ENCODE peak calls at places on chromosomes 11 and 22, in five cellular contexts. W is K562, B is H1, Z is HepG2, D is GM12878. S is an unnamed sample.

GRCh38 chr22:34105461-34106062 is 185.3 kb upstream of the LARGE1 start:
- DNase-seq in W (no peak), B (peak), Z (peak), D (no peak), S (no peak)

GRCh38 chr11:2791521-2792375 is 92.0 kb upstream of the KCNQ1OT1 start:
- DNase-seq in D (no peak), B (peak), Z (no peak), W (no peak), S (no peak)

GRCh38 chr11:128294685-128295079 is 292.7 kb downstream of the ETS1 start:
- DNase-seq in W (no peak), D (no peak), B (no peak), Z (no peak), S (no peak)

GRCh38 chr11:4826425-4826824 is 5.3 kb downstream of the OR51F2 start:
- DNase-seq in Z (no peak), B (no peak), D (no peak), W (no peak), S (no peak)

GRCh38 chr22:17190702-17191101 is 28.5 kb downstream of the ADA2 start:
- DNase-seq in W (no peak), Z (no peak), D (no peak), B (no peak), S (no peak)

GRCh38 chr22:42868751-42869251 is 11.7 kb upstream of the ARFGAP3 start:
- DNase-seq in W (no peak), Z (no peak), B (no peak), D (no peak), S (no peak)

GRCh38 chr11:113178671-113179070 is 135.7 kb upstream of the TTC12 start:
- DNase-seq in B (no peak), W (no peak), Z (no peak), D (no peak), S (no peak)

GRCh38 chr11:2932850-2933251 is 3.6 kb upstream of the PHLDA2 start:
- DNase-seq in B (no peak), D (no peak), W (no peak), Z (no peak), S (no peak)

GRCh38 chr22:44698531-44699421 is 3.2 kb upstream of the PRR5 start:
- DNase-seq in Z (no peak), W (no peak), B (peak), D (no peak), S (no peak)

GRCh38 chr22:40203568-40203967 is 25.8 kb downstream of the TNRC6B start:
- DNase-seq in D (no peak), Z (no peak), B (no peak), W (no peak), S (no peak)

GRCh38 chr11:86569109-86569508 is 103.3 kb downstream of the ME3 start:
- DNase-seq in D (no peak), W (no peak), Z (no peak), B (no peak), S (no peak)

GRCh38 chr11:34826384-34826726 is 89.8 kb downstream of the APIP start:
- DNase-seq in Z (no peak), W (no peak), D (no peak), B (no peak), S (no peak)

GRCh38 chr11:115745041-115745440 is 240.8 kb upstream of the CADM1 start:
- DNase-seq in W (no peak), B (no peak), Z (no peak), D (no peak), S (no peak)

GRCh38 chr22:20115691-20116375 is at the start of gene RANBP1:
- DNase-seq in W (peak), Z (no peak), B (no peak), D (no peak), S (no peak)

GRCh38 chr11:65275906-65276305 is 14.1 kb downstream of the POLA2 start:
- DNase-seq in B (no peak), Z (peak), W (no peak), D (no peak), S (no peak)

GRCh38 chr11:57873196-57873911 is 111.8 kb downstream of the CTNND1 start:
- DNase-seq in D (no peak), Z (no peak), B (no peak), W (no peak), S (no peak)

GRCh38 chr22:20420157-20420842 is 17.3 kb downstream of the SCARF2 start:
- DNase-seq in B (no peak), Z (no peak), D (no peak), W (no peak), S (no peak)

DNA sequence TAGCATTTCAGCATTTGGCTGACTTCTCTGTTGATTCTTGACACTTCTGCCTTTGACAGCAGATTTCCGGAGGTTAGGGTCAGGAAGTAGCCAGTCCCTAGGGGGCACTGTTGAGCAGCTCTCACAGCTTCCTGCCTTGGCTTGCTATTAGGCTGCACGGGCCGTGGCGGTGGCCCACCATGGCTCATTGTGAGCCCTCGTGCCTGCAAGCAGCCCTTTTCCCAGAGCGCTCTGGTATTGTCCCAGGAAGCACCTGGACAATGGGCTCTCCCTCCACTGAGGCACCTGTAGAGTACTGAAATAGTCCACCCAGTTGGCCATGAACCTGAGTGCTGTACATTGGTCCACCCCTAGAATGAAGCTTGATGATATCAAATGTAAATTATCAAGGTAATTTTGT is 100.2 kb upstream of the GAL start:
- DNase-seq in W (peak), B (peak), Z (peak), D (no peak), S (peak)
- TF ChIP-seq POLR2AphosphoS5 in W (no peak), B (no peak), Z (no peak), D (no peak), S (no peak)

GRCh38 chr11:69476715-69477025 is 4.8 kb upstream of the LINC01488 start:
- DNase-seq in Z (no peak), D (no peak), W (no peak), B (no peak), S (no peak)
- TF ChIP-seq TAF1 in Z (no peak), D (no peak), W (no peak), B (no peak), S (no peak)

GRCh38 chr22:29056472-29056871 is 5.2 kb downstream of the C22orf31 start:
- DNase-seq in Z (no peak), D (no peak), B (no peak), W (no peak), S (no peak)

GRCh38 chr22:29053048-29053702 is 8.5 kb downstream of the C22orf31 start:
- DNase-seq in Z (no peak), D (no peak), W (no peak), B (no peak), S (no peak)

GRCh38 chr22:29055192-29055830 is 6.3 kb downstream of the C22orf31 start:
- DNase-seq in W (no peak), D (no peak), B (no peak), Z (no peak), S (no peak)

GRCh38 chr22:29050457-29050856 is 11.2 kb downstream of the C22orf31 start:
- DNase-seq in Z (no peak), B (no peak), D (no peak), W (no peak), S (no peak)

DNA sequence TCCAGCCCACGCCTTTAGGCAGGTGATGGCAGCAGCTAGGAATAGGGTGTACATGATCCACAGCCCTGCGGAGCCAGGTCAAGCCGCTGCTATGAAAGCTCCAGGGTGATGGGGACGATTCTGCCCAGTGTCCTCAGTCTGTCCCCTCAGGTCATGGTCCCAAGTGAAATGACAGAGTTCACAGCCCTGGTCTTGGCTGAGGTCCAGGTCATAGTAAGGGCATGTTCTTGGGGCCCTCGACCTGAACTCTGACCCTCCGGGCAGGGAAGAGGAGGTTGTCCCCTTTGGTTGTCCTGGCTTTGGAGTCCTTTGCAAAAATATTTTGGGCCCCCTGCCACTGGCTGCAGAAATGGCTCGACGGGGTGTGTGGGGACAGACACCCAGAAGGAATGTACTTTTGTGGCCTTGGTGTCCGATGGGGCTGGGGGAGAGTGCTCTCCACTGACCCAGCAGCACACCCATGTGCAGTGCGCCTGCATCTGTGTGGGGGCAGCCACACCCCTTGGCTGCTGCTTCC is 7.3 kb downstream of the C22orf31 start:
- DNase-seq in Z (no peak), D (no peak), W (no peak), B (no peak), S (no peak)
- TF ChIP-seq POLR2AphosphoS5 in Z (peak), D (no peak), W (no peak), B (no peak), S (no peak)

DNA sequence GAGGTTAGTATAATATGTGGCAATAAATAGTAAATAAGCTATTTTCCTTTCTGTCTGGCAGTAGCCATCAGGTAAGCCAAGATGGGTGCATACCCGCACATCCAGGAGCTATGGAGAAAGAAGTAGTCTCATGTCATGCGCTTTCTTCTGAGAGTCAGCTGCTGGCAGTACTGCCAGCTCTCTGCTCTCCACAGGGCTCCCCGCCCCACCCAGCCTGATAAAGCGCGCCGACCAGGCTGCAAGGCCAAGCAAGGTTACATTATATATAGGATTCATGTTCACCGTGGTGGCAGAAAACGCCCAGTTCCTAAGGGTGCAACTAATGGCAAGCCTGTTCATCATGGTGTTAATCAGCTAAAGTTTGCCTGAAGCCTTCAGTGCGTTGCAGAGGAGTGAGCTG is 126.2 kb downstream of the ATG16L2 start:
- DNase-seq in D (no peak), Z (no peak), B (no peak), W (no peak), S (no peak)
- TF ChIP-seq TAF1 in D (no peak), Z (no peak), B (no peak), W (no peak), S (no peak)

GRCh38 chr11:116835042-116835772 is 2.2 kb downstream of the APOA1 start:
- DNase-seq in W (no peak), Z (no peak), B (no peak), D (no peak), S (no peak)

GRCh38 chr11:116837231-116838091 is at the start of gene APOA1:
- DNase-seq in B (no peak), Z (peak), W (no peak), D (no peak), S (no peak)

GRCh38 chr11:116833816-116834534 is 3.4 kb downstream of the APOA1 start:
- DNase-seq in B (no peak), Z (peak), W (no peak), D (no peak), S (no peak)

GRCh38 chr11:116836648-116837023 is 786 bp downstream of the APOA1 start:
- DNase-seq in Z (no peak), D (no peak), B (no peak), W (no peak), S (no peak)

GRCh38 chr11:116835791-116836647 is 1.4 kb downstream of the APOA1 start:
- DNase-seq in D (peak), W (peak), Z (peak), B (peak), S (peak)
- TF ChIP-seq POLR2AphosphoS5 in D (peak), W (no peak), Z (peak), B (peak), S (no peak)

GRCh38 chr11:67030976-67031375 is 8.0 kb downstream of the SYT12 start:
- DNase-seq in Z (no peak), W (no peak), D (no peak), B (no peak), S (no peak)

GRCh38 chr11:67034350-67034749 is 11.4 kb downstream of the SYT12 start:
- DNase-seq in D (no peak), W (no peak), Z (no peak), B (no peak), S (no peak)

GRCh38 chr11:67033661-67034166 is 10.8 kb downstream of the SYT12 start:
- DNase-seq in B (no peak), D (no peak), W (no peak), Z (no peak), S (no peak)

GRCh38 chr11:67031791-67032561 is 9.0 kb downstream of the SYT12 start:
- DNase-seq in W (no peak), Z (no peak), B (no peak), D (no peak), S (no peak)

GRCh38 chr11:67032830-67033555 is 10.1 kb downstream of the SYT12 start:
- DNase-seq in Z (no peak), D (no peak), B (no peak), W (no peak), S (no peak)
- TF ChIP-seq TAF1 in Z (no peak), D (no peak), B (no peak), W (no peak), S (no peak)

DNA sequence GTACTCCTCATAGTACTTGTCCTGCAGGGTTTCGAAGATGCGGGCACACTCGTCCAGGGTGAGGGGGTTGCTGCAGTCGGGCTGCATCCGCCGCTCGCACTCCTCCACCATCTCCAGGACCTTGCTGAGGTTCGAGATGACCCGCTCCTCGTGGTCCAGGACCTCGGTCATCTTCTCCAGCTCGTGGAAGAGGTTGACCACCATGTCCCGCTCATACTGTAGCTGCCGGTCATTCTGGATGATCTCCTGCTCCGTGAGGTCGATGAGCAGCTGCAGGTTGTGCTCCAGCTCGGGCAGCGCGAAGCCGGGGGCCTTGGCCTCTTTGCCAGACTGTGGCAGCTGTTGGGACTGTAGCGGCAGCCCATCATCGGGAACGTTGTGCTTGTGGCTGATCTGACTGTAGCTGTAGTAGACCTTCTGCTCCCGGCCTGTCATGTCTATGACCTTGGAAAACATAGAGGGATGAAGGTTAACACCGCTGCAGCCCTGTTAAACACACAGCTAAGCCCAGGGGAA is 13.0 kb downstream of the TFIP11 start:
- DNase-seq in B (no peak), Z (no peak), W (no peak), D (no peak), S (no peak)
- TF ChIP-seq POLR2AphosphoS5 in B (no peak), Z (no peak), W (no peak), D (no peak), S (no peak)

GRCh38 chr22:24937114-24937513 is 9.4 kb downstream of the LHFPL7 start:
- DNase-seq in D (no peak), B (no peak), W (no peak), Z (peak), S (no peak)
- TF ChIP-seq TAF1 in D (no peak), B (no peak), W (no peak), Z (no peak), S (no peak)

DNA sequence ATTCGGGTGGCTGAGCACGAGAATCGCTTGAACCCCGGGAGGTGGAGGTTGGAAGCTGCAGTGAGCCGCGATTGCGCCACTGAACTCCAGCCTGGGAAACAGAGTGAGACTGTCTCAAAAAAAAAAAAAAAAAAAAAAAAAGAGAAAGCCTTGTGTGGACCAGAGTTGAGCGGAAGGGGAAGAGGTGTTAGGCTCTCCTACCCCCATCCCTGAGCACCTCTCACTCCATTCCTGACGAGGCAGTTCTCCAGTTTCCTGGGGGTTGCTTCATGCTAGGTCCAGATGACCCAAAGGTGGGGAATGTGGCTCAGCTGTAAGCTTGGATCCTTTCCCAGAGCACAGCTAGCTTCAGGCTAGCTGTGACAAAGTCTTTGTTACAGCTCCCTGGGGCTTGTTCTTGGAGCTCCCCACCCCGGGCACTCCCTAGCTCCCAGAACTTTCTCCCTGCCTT is 8.8 kb upstream of the DNAL4 start:
- DNase-seq in D (no peak), Z (peak), W (no peak), B (peak), S (no peak)
- TF ChIP-seq POLR2AphosphoS5 in D (no peak), Z (no peak), W (no peak), B (no peak), S (no peak)

S was measured in GM12892.